ENCODE peak calls at places on chromosomes 12 and 14, in nine cellular contexts. H, I, R, D, J, W, X, Z and A are unnamed samples. For H3K9me3, the result is how much of the 10 kb centered on the place peaks cover.

GRCh38 chr12:56387152-56387551 is 24.5 kb upstream of the APOF start:
- DNase-seq in H (no peak), I (no peak), R (no peak), D (no peak), J (no peak), W (no peak), X (no peak), Z (no peak), A (no peak)

GRCh38 chr12:113954547-113954946 is 11.6 kb downstream of the RBM19 start:
- DNase-seq in H (no peak), I (no peak), R (no peak), D (no peak), J (no peak), W (no peak), X (no peak), Z (no peak), A (no peak)

GRCh38 chr12:5197127-5197526 is 153.4 kb downstream of the KCNA5 start:
- DNase-seq in H (no peak), I (no peak), R (no peak), D (no peak), J (no peak), W (no peak), X (no peak), Z (no peak), A (no peak)

GRCh38 chr14:61337893-61338292 is 16.5 kb downstream of the PRKCH start:
- DNase-seq in H (no peak), I (no peak), R (no peak), D (no peak), J (peak), W (no peak), X (no peak), Z (no peak), A (no peak)

GRCh38 chr12:79665488-79665887 is 25.3 kb downstream of the PAWR start:
- DNase-seq in H (no peak), I (no peak), R (no peak), D (no peak), J (no peak), W (no peak), X (no peak), Z (no peak), A (no peak)

GRCh38 chr12:130104114-130104513 is 58.1 kb upstream of the FZD10 start:
- DNase-seq in H (no peak), I (no peak), R (no peak), D (no peak), J (no peak), W (no peak), X (no peak), Z (no peak), A (no peak)

GRCh38 chr12:82673698-82674097 is 13.0 kb upstream of the TMTC2 start:
- DNase-seq in H (no peak), I (no peak), R (no peak), D (no peak), J (no peak), W (no peak), X (no peak), Z (no peak), A (no peak)

GRCh38 chr14:38419579-38419978 is 163.7 kb upstream of the CLEC14A start:
- DNase-seq in H (no peak), I (no peak), R (no peak), D (no peak), J (no peak), W (no peak), X (no peak), Z (no peak), A (no peak)

GRCh38 chr14:92452471-92452870 is 61.1 kb upstream of the RIN3 start:
- DNase-seq in H (no peak), I (no peak), R (no peak), D (no peak), J (no peak), W (no peak), X (peak), Z (no peak), A (no peak)

GRCh38 chr12:52132754-52133161 is 53.3 kb downstream of the SMIM41 start:
- DNase-seq in H (peak), I (no peak), R (no peak), D (no peak), J (peak), W (no peak), X (peak), Z (no peak), A (peak)

GRCh38 chr12:94186461-94187237 is 38.3 kb downstream of the PLXNC1 start:
- DNase-seq in H (no peak), I (no peak), R (peak), D (peak), J (no peak), W (peak), X (no peak), Z (no peak), A (peak)

GRCh38 chr14:82060219-82060618 is 526.6 kb upstream of the SEL1L start:
- DNase-seq in H (no peak), I (no peak), R (no peak), D (no peak), J (no peak), W (no peak), X (no peak), Z (no peak), A (no peak)

GRCh38 chr12:119208626-119209061 is 29.9 kb downstream of the HSPB8 start:
- DNase-seq in H (peak), I (peak), R (peak), D (peak), J (peak), W (peak), X (no peak), Z (no peak), A (peak)

DNA sequence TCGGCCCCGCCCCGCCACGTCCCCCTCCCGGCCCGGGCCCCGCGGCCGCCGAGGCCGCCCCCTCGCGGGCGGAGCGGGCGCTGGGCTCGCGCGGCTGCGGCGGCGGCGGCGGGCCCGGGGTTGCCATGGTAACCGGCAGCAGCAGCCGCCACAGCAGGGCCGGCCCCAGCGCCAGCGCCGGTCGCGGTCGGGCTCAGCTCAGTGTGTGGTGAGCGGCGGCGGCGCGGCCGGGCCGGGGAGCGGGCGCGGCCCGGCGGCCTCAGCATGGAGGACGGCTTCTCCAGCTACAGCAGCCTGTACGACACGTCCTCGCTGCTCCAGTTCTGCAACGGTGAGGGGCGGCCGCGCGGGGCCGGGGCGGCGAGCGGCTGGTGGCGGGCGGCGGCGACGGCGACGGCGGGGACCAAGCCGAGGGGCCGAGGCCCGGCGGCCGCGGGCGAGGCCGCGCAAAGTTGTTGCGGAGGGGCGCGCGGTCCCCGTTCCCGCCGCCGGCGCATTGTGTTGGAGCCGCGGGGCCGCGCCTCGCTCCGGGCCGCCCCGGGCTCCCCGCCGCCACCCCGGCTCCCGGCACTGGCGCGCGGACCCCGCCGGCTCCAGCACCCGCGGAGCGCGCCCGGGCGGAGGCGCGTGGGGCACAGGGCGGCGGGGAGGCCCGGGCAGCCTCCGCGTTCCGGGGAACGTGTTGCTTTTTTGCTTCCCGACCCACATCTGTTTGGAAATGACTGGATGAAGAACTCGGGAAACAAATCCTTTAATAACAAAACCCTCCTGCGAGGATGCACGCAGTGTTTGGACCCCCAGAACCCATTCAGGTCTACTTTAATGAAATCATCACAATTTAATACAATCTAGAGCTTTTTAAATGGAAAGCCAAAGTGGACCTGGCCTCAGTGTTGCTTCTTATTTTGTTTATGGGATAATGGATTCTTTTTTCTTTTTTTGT is at the start of gene EML1:
- DNase-seq in H (peak), I (peak), R (peak), D (peak), J (peak), W (peak), X (peak), Z (peak), A (peak)
- TF ChIP-seq POLR2A in H (no peak), I (no peak), R (no peak), D (peak), J (peak), W (no peak), X (no peak), Z (no peak), A (no peak)

GRCh38 chr12:62273724-62274380 is 13.6 kb downstream of the USP15 start:
- DNase-seq in H (no peak), I (no peak), R (no peak), D (no peak), J (no peak), W (no peak), X (no peak), Z (no peak), A (no peak)

GRCh38 chr12:62270872-62271271 is 10.7 kb downstream of the USP15 start:
- DNase-seq in H (no peak), I (no peak), R (no peak), D (no peak), J (no peak), W (no peak), X (no peak), Z (no peak), A (no peak)

GRCh38 chr12:62270384-62270783 is 10.2 kb downstream of the USP15 start:
- DNase-seq in H (no peak), I (no peak), R (no peak), D (no peak), J (no peak), W (no peak), X (no peak), Z (no peak), A (no peak)

GRCh38 chr12:62269464-62270228 is 9.4 kb downstream of the USP15 start:
- DNase-seq in H (no peak), I (no peak), R (no peak), D (no peak), J (no peak), W (no peak), X (no peak), Z (no peak), A (no peak)

GRCh38 chr12:62272936-62273552 is 12.8 kb downstream of the USP15 start:
- DNase-seq in H (no peak), I (no peak), R (no peak), D (no peak), J (no peak), W (no peak), X (no peak), Z (no peak), A (no peak)
- H3K27ac ChIP-seq in H (no peak), I (no peak), R (no peak), D (no peak), J (no peak), W (no peak), X (no peak), Z (no peak), A (peak)

GRCh38 chr14:106820119-106820518 is 1293.7 kb downstream of the TMEM121 start:
- DNase-seq in H (no peak), I (no peak), R (no peak), D (no peak), J (no peak), W (no peak), X (no peak), Z (no peak), A (no peak)
- H3K9me3 ChIP-seq in H (under half), I (under half), R (under half), D (under half), J (under half), W (under half), X (under half), Z (under half), A (under half)

GRCh38 chr12:123384994-123385376 is 1.1 kb downstream of the KMT5A start:
- DNase-seq in H (no peak), I (no peak), R (no peak), D (no peak), J (no peak), W (no peak), X (no peak), Z (no peak), A (no peak)

GRCh38 chr12:123387508-123388217 is 3.7 kb downstream of the KMT5A start:
- DNase-seq in H (no peak), I (no peak), R (no peak), D (no peak), J (peak), W (no peak), X (no peak), Z (no peak), A (no peak)

GRCh38 chr12:123382684-123383083 is 1.2 kb upstream of the KMT5A start:
- DNase-seq in H (no peak), I (no peak), R (no peak), D (no peak), J (no peak), W (no peak), X (no peak), Z (no peak), A (no peak)

GRCh38 chr12:123388218-123388947 is 4.5 kb downstream of the KMT5A start:
- DNase-seq in H (peak), I (peak), R (peak), D (peak), J (peak), W (peak), X (peak), Z (no peak), A (peak)

DNA sequence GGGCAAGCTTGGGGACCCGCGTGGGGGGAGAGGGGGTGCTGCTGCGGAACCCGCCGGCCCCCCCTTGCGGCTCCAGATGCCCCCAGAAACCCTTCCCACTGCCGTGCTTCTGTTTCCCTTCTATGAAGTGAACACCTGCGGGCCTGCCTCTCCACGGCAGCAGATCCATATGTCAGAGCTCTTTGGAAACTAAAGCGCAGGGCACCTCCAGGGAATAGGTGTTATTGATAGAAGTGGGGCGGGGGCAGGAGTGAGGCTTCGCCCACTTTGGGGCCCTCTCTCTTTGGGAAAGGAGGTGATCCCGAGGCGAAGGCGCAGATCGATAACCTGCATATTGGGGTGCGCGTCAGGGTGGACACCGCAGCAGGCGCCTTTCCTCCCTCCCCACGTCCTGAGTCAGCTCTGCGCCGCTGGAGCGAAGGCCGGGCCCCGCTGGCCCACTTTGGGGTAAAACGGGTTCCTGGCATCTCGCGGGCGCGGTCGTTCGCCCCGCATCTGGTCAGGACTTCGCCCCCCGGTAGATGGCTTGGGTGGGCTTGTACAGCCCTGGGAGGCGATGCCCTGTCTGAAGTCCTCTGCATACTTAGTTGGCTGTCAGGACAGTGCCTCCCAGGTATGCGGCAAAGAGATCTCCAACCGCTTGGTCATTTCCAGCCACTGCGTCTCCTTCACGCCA is 524 bp downstream of the KMT5A start:
- DNase-seq in H (no peak), I (no peak), R (peak), D (no peak), J (peak), W (peak), X (peak), Z (no peak), A (no peak)
- TF ChIP-seq POLR2A in H (no peak), I (no peak), R (no peak), D (no peak), J (no peak), W (no peak), X (no peak), Z (no peak), A (no peak)

GRCh38 chr14:78985668-78986073 is 815.5 kb downstream of the NRXN3 start:
- DNase-seq in H (no peak), I (no peak), R (no peak), D (no peak), J (no peak), W (no peak), X (no peak), Z (no peak), A (no peak)
- H3K27ac ChIP-seq in H (no peak), I (no peak), R (no peak), D (no peak), J (no peak), W (no peak), X (no peak), Z (no peak), A (no peak)